ENCODE peak calls at places on chromosomes 11 and 22, in five cellular contexts. W, Q, S, D and R are unnamed samples.

GRCh38 chr11:14364322-14364721 is 5.3 kb upstream of the RRAS2 start:
- DNase-seq in W (no peak), Q (no peak), S (no peak), D (no peak), R (no peak)

GRCh38 chr11:6200975-6201374 is 2.0 kb downstream of the OR52W1 start:
- DNase-seq in W (peak), Q (no peak), S (no peak), D (peak), R (no peak)

GRCh38 chr11:57598831-57599155 is 1.3 kb downstream of the SERPING1 start:
- DNase-seq in W (peak), Q (no peak), S (no peak), D (no peak), R (peak)

GRCh38 chr22:20238567-20239062 is 29.5 kb downstream of the RTN4R start:
- DNase-seq in W (no peak), Q (peak), S (peak), D (peak), R (peak)

GRCh38 chr22:46058591-46059519 is 81.9 kb upstream of the WNT7B start:
- DNase-seq in W (no peak), Q (peak), S (no peak), D (peak), R (peak)

GRCh38 chr11:1062075-1062820 is 12.4 kb upstream of the MUC2 start:
- DNase-seq in W (no peak), Q (no peak), S (no peak), D (no peak), R (no peak)

GRCh38 chr11:112963368-112963955 is 2.2 kb downstream of the NCAM1 start:
- DNase-seq in W (no peak), Q (no peak), S (no peak), D (no peak), R (no peak)

GRCh38 chr11:28464252-28464867 is 356.2 kb downstream of the METTL15 start:
- DNase-seq in W (peak), Q (no peak), S (no peak), D (no peak), R (no peak)

GRCh38 chr11:119793335-119793984 is 64.5 kb upstream of the NECTIN1 start:
- DNase-seq in W (no peak), Q (no peak), S (peak), D (no peak), R (no peak)

GRCh38 chr11:10891321-10891720 is 33.5 kb upstream of the ZBED5 start:
- DNase-seq in W (no peak), Q (no peak), S (no peak), D (no peak), R (no peak)

GRCh38 chr11:26593686-26594085 is 21.6 kb upstream of the MUC15 start:
- DNase-seq in W (no peak), Q (no peak), S (no peak), D (no peak), R (no peak)

GRCh38 chr11:134364261-134364660 is 32.5 kb downstream of the GLB1L2 start:
- DNase-seq in W (no peak), Q (no peak), S (no peak), D (no peak), R (no peak)

GRCh38 chr11:72519220-72519881 is 85.0 kb upstream of the CLPB start:
- DNase-seq in W (peak), Q (no peak), S (peak), D (no peak), R (no peak)

GRCh38 chr11:11157201-11157600 is 195.8 kb downstream of the CSNK2A3 start:
- DNase-seq in W (peak), Q (no peak), S (peak), D (no peak), R (no peak)

DNA sequence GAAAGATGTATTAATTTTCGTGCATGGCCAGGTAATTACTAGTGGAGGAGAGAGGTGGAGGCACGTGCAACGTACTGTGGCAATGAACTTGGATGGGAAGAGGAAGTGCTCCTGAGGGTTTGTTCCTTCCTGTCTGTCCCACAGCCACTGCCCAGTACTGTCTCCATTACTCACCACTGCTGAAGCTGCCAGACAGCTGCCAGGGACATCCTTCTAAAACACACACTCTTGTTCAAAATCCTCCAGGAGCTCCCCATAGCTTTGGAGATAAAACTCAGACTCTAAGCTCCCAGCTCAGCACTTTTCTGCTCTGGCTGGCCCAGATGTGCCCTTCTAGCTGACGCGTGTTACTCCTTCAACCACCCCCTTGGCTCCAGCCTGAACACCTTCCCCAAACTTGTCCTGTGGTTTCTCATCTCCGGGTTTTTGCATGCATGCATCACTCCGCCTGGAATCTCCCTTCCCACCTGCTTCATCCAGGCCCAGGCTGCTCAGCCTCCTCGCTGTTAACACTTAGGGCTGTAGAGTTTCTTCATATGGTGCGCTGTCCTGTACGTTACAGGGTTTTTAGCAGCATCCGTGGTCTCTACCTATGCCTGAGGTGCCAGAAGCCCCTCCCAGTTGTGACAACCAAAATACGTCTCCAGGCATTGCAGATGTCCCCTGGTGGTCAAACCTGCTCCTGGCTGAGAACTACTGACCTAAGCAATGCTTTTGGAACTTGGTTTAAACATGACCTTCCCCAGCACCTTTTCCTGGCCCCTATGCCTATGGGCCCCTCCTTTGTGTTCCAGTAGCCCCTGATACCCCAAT is 69.5 kb downstream of the C11orf91 start:
- DNase-seq in W (no peak), Q (peak), S (no peak), D (no peak), R (no peak)
- H3K27ac ChIP-seq in W (no peak), Q (peak), S (no peak), D (no peak), R (no peak)

GRCh38 chr22:39624501-39624821 is 53.9 kb downstream of the CACNA1I start:
- DNase-seq in W (no peak), Q (no peak), S (peak), D (no peak), R (no peak)
- H3K4me3 ChIP-seq in W (no peak), Q (no peak), S (no peak), D (no peak), R (no peak)

GRCh38 chr22:23411739-23412138 is 168.4 kb downstream of the IGLL1 start:
- DNase-seq in W (no peak), Q (no peak), S (no peak), D (no peak), R (no peak)
- H3K27ac ChIP-seq in W (no peak), Q (no peak), S (no peak), D (no peak), R (no peak)

DNA sequence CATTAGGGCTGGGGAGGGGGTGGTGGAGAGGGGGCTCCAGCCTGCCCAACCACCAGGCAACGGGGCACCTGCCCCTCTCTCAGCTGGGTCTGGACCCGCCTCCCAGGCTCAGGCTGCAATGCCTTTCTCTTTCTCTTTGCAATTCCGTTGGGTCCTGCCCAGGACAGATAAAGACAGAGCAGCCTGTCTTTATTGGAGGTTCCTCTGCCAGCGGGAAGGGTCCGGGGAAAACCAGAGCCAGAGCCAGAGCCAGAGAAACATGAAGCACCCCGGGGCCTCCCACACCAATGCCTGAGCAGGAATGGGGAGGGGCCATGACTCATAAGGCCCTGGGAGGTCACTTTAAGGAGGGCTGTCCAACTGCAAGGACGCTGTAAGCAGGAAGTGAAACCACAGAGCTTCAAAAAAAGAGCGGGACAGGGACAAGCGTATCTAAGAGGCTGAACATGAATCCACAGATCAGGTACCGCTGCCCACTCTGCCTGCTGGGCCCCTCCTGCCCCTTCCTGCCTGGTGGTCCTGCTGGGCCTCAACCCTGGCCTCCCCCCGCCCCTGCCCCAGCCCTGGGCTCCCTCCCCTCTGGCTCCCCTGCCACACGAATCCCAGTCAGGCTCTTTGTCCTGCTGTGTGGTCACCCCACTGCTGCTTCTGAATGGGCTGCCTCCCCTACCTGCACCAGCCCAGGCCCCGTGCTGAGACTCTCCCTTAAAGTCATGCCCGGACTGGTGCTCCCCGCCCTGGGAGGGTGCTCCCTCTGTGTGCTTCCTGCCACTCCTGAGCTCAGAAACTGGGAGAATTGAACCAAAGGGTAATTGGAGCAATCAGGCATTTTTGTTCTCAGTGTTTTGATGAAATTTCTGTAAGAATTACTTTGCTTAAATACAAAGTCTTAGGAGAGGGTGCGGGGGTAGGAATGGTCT is at the start of gene APOBEC3B:
- DNase-seq in W (peak), Q (peak), S (no peak), D (no peak), R (peak)
- H3K4me3 ChIP-seq in W (peak), Q (peak), S (no peak), D (no peak), R (no peak)

GRCh38 chr22:41216984-41217383 is 11.9 kb downstream of the L3MBTL2 start:
- DNase-seq in W (peak), Q (no peak), S (no peak), D (no peak), R (no peak)

GRCh38 chr22:41215409-41215808 is 10.3 kb downstream of the L3MBTL2 start:
- DNase-seq in W (no peak), Q (no peak), S (no peak), D (no peak), R (no peak)

GRCh38 chr22:41217553-41218157 is 12.5 kb downstream of the L3MBTL2 start:
- DNase-seq in W (peak), Q (no peak), S (peak), D (peak), R (peak)

DNA sequence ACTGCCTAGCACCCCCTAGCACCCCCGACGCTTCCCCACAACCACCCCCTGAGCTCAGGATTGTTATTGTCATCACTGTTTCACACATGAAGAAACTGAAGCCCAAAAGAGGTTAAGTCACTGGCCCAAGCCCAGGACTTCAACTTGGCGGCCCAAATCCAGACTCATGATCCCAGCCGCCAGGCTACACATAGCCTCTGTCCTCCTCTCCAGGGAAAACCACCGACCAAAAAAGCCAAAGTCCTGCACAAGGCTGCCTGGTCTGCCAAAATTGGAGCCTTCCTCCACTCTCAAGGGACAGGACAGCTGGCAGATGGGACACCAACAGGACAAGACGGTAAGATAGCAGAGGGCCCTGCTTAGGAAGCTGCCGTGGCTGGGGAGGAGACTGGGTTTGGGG is 10.8 kb downstream of the L3MBTL2 start:
- DNase-seq in W (no peak), Q (no peak), S (no peak), D (no peak), R (no peak)
- H3K27ac ChIP-seq in W (no peak), Q (no peak), S (no peak), D (no peak), R (no peak)

GRCh38 chr22:32844251-32844650 is 42.7 kb downstream of the TIMP3 start:
- DNase-seq in W (no peak), Q (no peak), S (no peak), D (no peak), R (no peak)

GRCh38 chr22:32843300-32843699 is 41.8 kb downstream of the TIMP3 start:
- DNase-seq in W (no peak), Q (no peak), S (no peak), D (no peak), R (no peak)

GRCh38 chr22:32839776-32840571 is 38.5 kb downstream of the TIMP3 start:
- DNase-seq in W (no peak), Q (no peak), S (no peak), D (peak), R (peak)

GRCh38 chr22:32842486-32842885 is 41.0 kb downstream of the TIMP3 start:
- DNase-seq in W (no peak), Q (peak), S (no peak), D (no peak), R (no peak)

DNA sequence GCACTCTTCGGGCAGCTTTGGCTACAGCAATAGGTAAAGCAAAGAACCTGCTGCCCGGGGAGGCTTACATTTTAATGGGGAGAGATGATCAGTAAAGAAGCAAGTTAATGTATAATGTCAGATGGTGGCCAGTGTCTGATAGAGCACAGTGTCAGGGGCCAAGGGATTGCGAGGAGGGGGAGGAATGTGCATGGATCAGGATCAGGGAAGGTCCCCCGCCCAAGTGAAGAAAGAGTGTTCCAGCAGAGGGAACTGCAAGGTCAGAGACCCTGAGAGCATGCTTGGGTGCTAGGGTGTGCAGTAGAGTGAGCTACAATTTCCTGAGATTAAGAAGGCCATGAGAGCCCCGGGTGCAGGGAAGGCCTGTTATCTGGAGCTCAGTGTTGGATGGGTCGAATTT is 39.7 kb downstream of the TIMP3 start:
- DNase-seq in W (no peak), Q (no peak), S (no peak), D (no peak), R (no peak)
- H3K4me3 ChIP-seq in W (no peak), Q (no peak), S (no peak), D (no peak), R (no peak)

GRCh38 chr22:38481162-38481870 is 13.4 kb downstream of the KDELR3 start:
- DNase-seq in W (peak), Q (no peak), S (no peak), D (no peak), R (no peak)

GRCh38 chr22:38477515-38477914 is 9.6 kb downstream of the KDELR3 start:
- DNase-seq in W (no peak), Q (peak), S (no peak), D (no peak), R (no peak)

GRCh38 chr22:38481871-38482332 is 14.0 kb downstream of the KDELR3 start:
- DNase-seq in W (no peak), Q (no peak), S (no peak), D (no peak), R (no peak)

GRCh38 chr22:38482662-38483308 is 14.9 kb downstream of the KDELR3 start:
- DNase-seq in W (no peak), Q (peak), S (no peak), D (no peak), R (no peak)

GRCh38 chr22:38479096-38479840 is 11.4 kb downstream of the KDELR3 start:
- DNase-seq in W (peak), Q (peak), S (no peak), D (no peak), R (no peak)
- H3K27ac ChIP-seq in W (no peak), Q (no peak), S (no peak), D (no peak), R (no peak)